ENCODE peak calls at places on chromosomes 11 and 22, in eight cellular contexts. O is OCI-LY7, K is MM.1S, X is HCT116, R is PC-9, U is Karpas-422, J is PC-3, Y is GM23248. L is an unnamed sample.

GRCh38 chr11:69669486-69669885 is 5.7 kb downstream of the LTO1 start:
- DNase-seq in O (no peak), K (no peak), X (no peak), R (no peak), U (no peak), J (no peak), Y (no peak), L (no peak)

GRCh38 chr11:33234397-33235168 is 22.6 kb upstream of the HIPK3 start:
- DNase-seq in O (no peak), K (no peak), X (no peak), R (no peak), U (no peak), J (no peak), Y (peak; percentile 18), L (no peak)

GRCh38 chr22:23270212-23270733 is 90.0 kb downstream of the BCR start:
- DNase-seq in O (peak; percentile 64), K (no peak), X (no peak), R (no peak), U (peak; percentile 66), J (no peak), Y (no peak), L (no peak)

GRCh38 chr22:39825661-39826102 is 67.9 kb downstream of the ENTHD1 start:
- DNase-seq in O (peak; percentile 3), K (peak; percentile 53), X (no peak), R (no peak), U (no peak), J (no peak), Y (no peak), L (no peak)

GRCh38 chr11:8281266-8281665 is 17.6 kb upstream of the LMO1 start:
- DNase-seq in O (no peak), K (no peak), X (no peak), R (no peak), U (no peak), J (no peak), Y (no peak), L (no peak)

GRCh38 chr11:62671272-62671603 is 235 bp upstream of the UQCC3 start:
- DNase-seq in O (no peak), K (no peak), X (no peak), R (no peak), U (no peak), J (no peak), Y (peak; percentile 70), L (no peak)

GRCh38 chr11:125110996-125111340 is 458 bp downstream of the TMEM218 start:
- DNase-seq in O (peak; percentile 41), K (peak; percentile 37), X (no peak), R (no peak), U (peak; percentile 58), J (no peak), Y (peak; percentile 55), L (peak; percentile 26)

GRCh38 chr11:31262761-31263160 is 106.8 kb downstream of the DCDC1 start:
- DNase-seq in O (no peak), K (no peak), X (no peak), R (no peak), U (no peak), J (no peak), Y (peak; percentile 51), L (no peak)

DNA sequence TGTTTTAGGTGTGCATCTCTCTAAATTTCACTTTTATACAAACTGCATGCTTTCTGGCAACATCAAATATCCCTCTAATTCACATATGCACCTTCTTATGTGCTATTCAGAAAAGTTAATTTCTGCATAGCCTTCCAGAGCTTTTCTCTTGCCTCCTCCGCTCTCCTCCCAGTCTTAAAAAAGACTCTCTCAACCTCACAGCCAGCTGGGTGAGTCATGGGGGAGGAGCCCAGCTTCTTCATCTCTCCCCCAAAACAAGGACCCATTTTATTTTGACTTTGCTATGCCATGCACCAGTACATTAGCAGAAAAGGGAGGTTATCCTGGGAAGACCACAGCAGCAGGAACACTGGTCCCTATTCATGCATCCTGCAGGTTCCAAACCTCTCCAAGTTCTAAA is 234.4 kb downstream of the KCNA4 start:
- DNase-seq in O (no peak), K (no peak), X (no peak), R (no peak), U (peak; percentile 27), J (no peak), Y (peak; percentile 9), L (no peak)
- H3K9me3 ChIP-seq in O (no peaks in the 10 kb centered on the region), K (no peaks in the 10 kb centered on the region), X (no peaks in the 10 kb centered on the region), R (no peaks in the 10 kb centered on the region), U (no peaks in the 10 kb centered on the region), J (no peaks in the 10 kb centered on the region), Y (no peaks in the 10 kb centered on the region), L (no peaks in the 10 kb centered on the region)

GRCh38 chr11:5304046-5304445 is 2.3 kb upstream of the OR51B4 start:
- DNase-seq in O (no peak), K (no peak), X (no peak), R (no peak), U (no peak), J (no peak), Y (peak; percentile 60), L (no peak)

GRCh38 chr11:5307256-5308019 is 5.7 kb upstream of the OR51B4 start:
- DNase-seq in O (no peak), K (no peak), X (no peak), R (no peak), U (no peak), J (no peak), Y (no peak), L (no peak)

GRCh38 chr11:5301846-5302245 is at the start of gene OR51B4:
- DNase-seq in O (no peak), K (no peak), X (no peak), R (no peak), U (no peak), J (no peak), Y (no peak), L (no peak)

GRCh38 chr11:5300246-5300645 is 1.5 kb downstream of the OR51B4 start:
- DNase-seq in O (no peak), K (no peak), X (no peak), R (no peak), U (no peak), J (no peak), Y (peak; percentile 31), L (no peak)

GRCh38 chr11:5303643-5304042 is 1.9 kb upstream of the OR51B4 start:
- DNase-seq in O (no peak), K (no peak), X (no peak), R (no peak), U (no peak), J (no peak), Y (no peak), L (no peak)
- H2AFZ ChIP-seq in O (no peak overlapping the region), K (no peak overlapping the region), X (no peak overlapping the region), R (no peak overlapping the region), U (no peak overlapping the region), J (no peak overlapping the region), Y (no peak overlapping the region), L (no peak overlapping the region)

DNA sequence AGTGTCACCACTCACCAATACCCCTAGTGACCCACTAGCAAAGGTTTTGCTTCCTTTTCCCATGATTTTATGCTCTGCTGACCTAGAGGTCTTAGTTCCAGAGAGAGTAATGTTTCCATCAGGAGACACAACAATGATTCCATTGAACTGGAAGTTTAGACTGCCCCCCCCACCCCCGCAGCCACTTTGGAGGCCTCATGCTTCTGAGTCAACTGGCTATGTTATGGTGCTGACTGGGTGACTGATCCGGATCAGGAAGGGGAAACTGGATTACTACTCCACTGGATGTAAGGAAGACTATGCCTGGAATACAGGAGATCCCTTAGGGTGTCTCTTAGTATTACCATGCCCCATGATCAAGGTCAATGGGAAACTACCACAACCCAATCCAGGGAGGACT is 633.6 kb downstream of the OPCML start:
- DNase-seq in O (no peak), K (no peak), X (no peak), R (no peak), U (no peak), J (no peak), Y (no peak), L (no peak)
- H3K9me2 ChIP-seq in O (no peaks in the 10 kb centered on the region), K (no peaks in the 10 kb centered on the region), X (no peaks in the 10 kb centered on the region), R (no peaks in the 10 kb centered on the region), U (no peaks in the 10 kb centered on the region), J (no peaks in the 10 kb centered on the region), Y (no peaks in the 10 kb centered on the region), L (no peaks in the 10 kb centered on the region)

GRCh38 chr22:35479359-35479758 is 61.3 kb upstream of the RASD2 start:
- DNase-seq in O (no peak), K (no peak), X (no peak), R (no peak), U (no peak), J (no peak), Y (no peak), L (no peak)

GRCh38 chr22:35477911-35478582 is 62.6 kb upstream of the RASD2 start:
- DNase-seq in O (no peak), K (no peak), X (peak; percentile 27), R (peak; percentile 65), U (no peak), J (peak; percentile 96), Y (peak; percentile 70), L (peak; percentile 88)

GRCh38 chr22:35473971-35474370 is 66.7 kb upstream of the RASD2 start:
- DNase-seq in O (no peak), K (no peak), X (no peak), R (no peak), U (no peak), J (no peak), Y (no peak), L (no peak)

GRCh38 chr22:35475545-35475944 is 65.1 kb upstream of the RASD2 start:
- DNase-seq in O (no peak), K (no peak), X (no peak), R (no peak), U (no peak), J (no peak), Y (no peak), L (no peak)

GRCh38 chr22:35476341-35476740 is 64.3 kb upstream of the RASD2 start:
- DNase-seq in O (no peak), K (no peak), X (no peak), R (peak; percentile 15), U (no peak), J (no peak), Y (no peak), L (no peak)
- H3K9me3 ChIP-seq in O (no peaks in the 10 kb centered on the region), K (no peaks in the 10 kb centered on the region), X (no peaks in the 10 kb centered on the region), R (no peaks in the 10 kb centered on the region), U (no peaks in the 10 kb centered on the region), J (no peaks in the 10 kb centered on the region), Y (no peaks in the 10 kb centered on the region), L (no peaks in the 10 kb centered on the region)

GRCh38 chr11:134597452-134597851 is 185.4 kb upstream of the B3GAT1 start:
- DNase-seq in O (no peak), K (no peak), X (no peak), R (no peak), U (no peak), J (no peak), Y (no peak), L (no peak)

GRCh38 chr11:134598368-134598767 is 186.3 kb upstream of the B3GAT1 start:
- DNase-seq in O (no peak), K (no peak), X (no peak), R (no peak), U (no peak), J (no peak), Y (no peak), L (no peak)

GRCh38 chr11:134604886-134605285 is 192.8 kb upstream of the B3GAT1 start:
- DNase-seq in O (no peak), K (no peak), X (no peak), R (no peak), U (no peak), J (no peak), Y (no peak), L (no peak)

GRCh38 chr11:134596404-134596803 is 184.4 kb upstream of the B3GAT1 start:
- DNase-seq in O (no peak), K (no peak), X (no peak), R (no peak), U (no peak), J (no peak), Y (no peak), L (no peak)

GRCh38 chr11:134599180-134599810 is 187.3 kb upstream of the B3GAT1 start:
- DNase-seq in O (no peak), K (no peak), X (no peak), R (no peak), U (no peak), J (no peak), Y (no peak), L (no peak)
- H2AFZ ChIP-seq in O (no peak overlapping the region), K (no peak overlapping the region), X (no peak overlapping the region), R (no peak overlapping the region), U (no peak overlapping the region), J (no peak overlapping the region), Y (no peak overlapping the region), L (no peak overlapping the region)